ENCODE peak calls at places on chromosomes 12 and 14, in six cellular contexts. L is fibroblast of lung, U is GM23338, F is neural progenitor cell, T is H9, X is HCT116. O is an unnamed sample. For H3K4me1, the result is how much of the 10 kb centered on the place peaks cover.

GRCh38 chr12:19792028-19792427 is 352.7 kb downstream of the AEBP2 start:
- DNase-seq in U (no peak), X (no peak), L (no peak), F (no peak), T (no peak), O (no peak)

GRCh38 chr14:21913759-21914158 is 240.1 kb upstream of the OR4E1 start:
- DNase-seq in F (peak), L (peak), T (peak), X (peak), U (peak), O (peak)

GRCh38 chr12:45409966-45410365 is 194.1 kb downstream of the ANO6 start:
- DNase-seq in F (no peak), U (no peak), L (peak), T (no peak), X (no peak), O (no peak)

GRCh38 chr12:91913651-91914050 is 232.0 kb downstream of the BTG1 start:
- DNase-seq in X (no peak), L (no peak), U (no peak), F (no peak), T (no peak), O (no peak)

GRCh38 chr12:51819851-51820720 is 28.4 kb downstream of the FIGNL2 start:
- DNase-seq in F (peak), T (no peak), X (no peak), U (peak), L (peak), O (no peak)

GRCh38 chr12:88958153-88958552 is 377.9 kb upstream of the KITLG start:
- DNase-seq in U (peak), T (peak), L (no peak), F (no peak), X (no peak), O (no peak)

GRCh38 chr14:58747181-58747580 is 109.4 kb downstream of the DACT1 start:
- DNase-seq in T (no peak), U (no peak), F (no peak), L (peak), X (no peak), O (no peak)

GRCh38 chr12:69835048-69835447 is 10.0 kb downstream of the MYRFL start:
- DNase-seq in T (no peak), F (no peak), L (no peak), X (no peak), U (no peak), O (no peak)

GRCh38 chr14:56195727-56196126 is 77.5 kb downstream of the PELI2 start:
- DNase-seq in U (no peak), X (no peak), L (peak), T (no peak), F (no peak), O (peak)

GRCh38 chr12:116136340-116136739 is 141.2 kb downstream of the MED13L start:
- DNase-seq in F (no peak), X (no peak), T (no peak), L (peak), U (no peak), O (no peak)

GRCh38 chr14:103001651-103002396 is 55.5 kb downstream of the CDC42BPB start:
- DNase-seq in L (no peak), T (no peak), F (no peak), X (no peak), U (no peak), O (peak)

GRCh38 chr14:22564463-22564862 is 24.6 kb downstream of the DAD1 start:
- DNase-seq in X (no peak), L (no peak), T (no peak), F (no peak), U (no peak), O (no peak)

GRCh38 chr12:64995831-64996230 is 125.3 kb downstream of the WIF1 start:
- DNase-seq in U (no peak), X (no peak), L (peak), T (no peak), F (no peak), O (no peak)

GRCh38 chr12:13028825-13029570 is 15.2 kb upstream of the FAM234B start:
- DNase-seq in X (no peak), U (peak), T (no peak), L (no peak), F (peak), O (no peak)

GRCh38 chr12:96195845-96196451 is 1.8 kb downstream of the ELK3 start:
- DNase-seq in T (peak), L (peak), X (no peak), F (peak), U (peak), O (no peak)

GRCh38 chr12:56377989-56378316 is 15.3 kb upstream of the APOF start:
- DNase-seq in F (no peak), T (no peak), X (no peak), L (no peak), U (no peak), O (no peak)

GRCh38 chr12:132495165-132495544 is 5.2 kb downstream of the FBRSL1 start:
- DNase-seq in U (no peak), X (no peak), F (no peak), L (no peak), T (no peak), O (no peak)

GRCh38 chr12:132496270-132496669 is 6.3 kb downstream of the FBRSL1 start:
- DNase-seq in L (no peak), T (no peak), U (no peak), X (no peak), F (no peak), O (no peak)

GRCh38 chr12:132494294-132495164 is 4.6 kb downstream of the FBRSL1 start:
- DNase-seq in L (no peak), F (no peak), X (no peak), U (no peak), T (no peak), O (no peak)

GRCh38 chr12:132496710-132497109 is 6.8 kb downstream of the FBRSL1 start:
- DNase-seq in L (no peak), T (no peak), U (no peak), F (no peak), X (no peak), O (no peak)

GRCh38 chr12:132495629-132496207 is 5.8 kb downstream of the FBRSL1 start:
- DNase-seq in F (no peak), T (no peak), U (no peak), L (no peak), X (no peak), O (no peak)
- H3K4me1 ChIP-seq in F (under half), T (under half), U (under half), L (under half), X (under half), O (under half)

GRCh38 chr14:75479770-75480600 is 42.3 kb upstream of the BATF start:
- DNase-seq in X (no peak), L (no peak), F (peak), T (peak), U (peak), O (peak)
- H2AFZ ChIP-seq in X (no peak), L (no peak), F (no peak), T (no peak), U (peak), O (no peak)

GRCh38 chr14:105485720-105486332 is 860 bp upstream of the CRIP1 start:
- DNase-seq in X (no peak), U (peak), L (no peak), T (peak), F (peak), O (no peak)
- TF ChIP-seq CTCF in X (no peak), U (peak), L (peak), T (peak), F (peak), O (peak)

GRCh38 chr12:14959463-14959862 is 1.9 kb downstream of the ARHGDIB start:
- DNase-seq in T (no peak), L (no peak), F (no peak), U (no peak), X (no peak), O (no peak)
- H3K4me1 ChIP-seq in T (under half), L (under half), F (under half), U (under half), X (under half), O (half or more)

GRCh38 chr12:126772171-126772864 is 1494.7 kb upstream of the TMEM132C start:
- DNase-seq in X (peak), L (peak), T (no peak), F (no peak), U (no peak), O (no peak)
- H2AFZ ChIP-seq in X (peak), L (no peak), T (no peak), F (no peak), U (no peak), O (peak)